ENCODE peak calls at places on chromosomes 2 and 18, in six cellular contexts. One of them, this sample, is unnamed.
A peak's percentile ranks its signal among the peaks of the same experiment; 100 is the strongest.

GRCh38 chr2:20660506-20660905 is 6.4 kb upstream of the GDF7 start:
- DNase-seq in RPMI7951: no peak
- DNase-seq in NCI-H2029 treated with DMSO at 0.1 percent for 48 hours: no peak
- DNase-seq in activated naive CD8-positive, alpha-beta T cell treated with anti-CD3 and anti-CD28 coated beads, Interleukin-2, amount 50 U/mL, for 16 hours: no peak
- DNase-seq in amygdala: no peak
- DNase-seq in NCI-H1436: no peak
- DNase-seq in this sample: no peak

GRCh38 chr18:58599106-58599505 is 29.8 kb downstream of the ALPK2 start:
- DNase-seq in NCI-H1436: no peak
- DNase-seq in RPMI7951: peak; percentile 53
- DNase-seq in amygdala: no peak
- DNase-seq in NCI-H2029 treated with DMSO at 0.1 percent for 48 hours: no peak
- DNase-seq in activated naive CD8-positive, alpha-beta T cell treated with anti-CD3 and anti-CD28 coated beads, Interleukin-2, amount 50 U/mL, for 16 hours: no peak
- DNase-seq in this sample: no peak

GRCh38 chr2:170009209-170009608 is 168.7 kb upstream of the MYO3B start:
- DNase-seq in amygdala: no peak
- DNase-seq in activated naive CD8-positive, alpha-beta T cell treated with anti-CD3 and anti-CD28 coated beads, Interleukin-2, amount 50 U/mL, for 16 hours: no peak
- DNase-seq in NCI-H1436: no peak
- DNase-seq in NCI-H2029 treated with DMSO at 0.1 percent for 48 hours: no peak
- DNase-seq in RPMI7951: no peak
- DNase-seq in this sample: no peak

GRCh38 chr2:176455865-176456291 is 186.6 kb downstream of the MTX2 start:
- DNase-seq in NCI-H1436: no peak
- DNase-seq in RPMI7951: peak; percentile 76
- DNase-seq in amygdala: no peak
- DNase-seq in NCI-H2029 treated with DMSO at 0.1 percent for 48 hours: no peak
- DNase-seq in activated naive CD8-positive, alpha-beta T cell treated with anti-CD3 and anti-CD28 coated beads, Interleukin-2, amount 50 U/mL, for 16 hours: no peak
- DNase-seq in this sample: no peak

GRCh38 chr2:23669413-23670244 is 257.3 kb downstream of the ATAD2B start:
- DNase-seq in NCI-H2029 treated with DMSO at 0.1 percent for 48 hours: peak; percentile 71
- DNase-seq in activated naive CD8-positive, alpha-beta T cell treated with anti-CD3 and anti-CD28 coated beads, Interleukin-2, amount 50 U/mL, for 16 hours: no peak
- DNase-seq in amygdala: no peak
- DNase-seq in NCI-H1436: no peak
- DNase-seq in RPMI7951: no peak
- DNase-seq in this sample: peak; percentile 78

GRCh38 chr2:160918909-160919503 is 241.2 kb upstream of the TANK start:
- DNase-seq in NCI-H2029 treated with DMSO at 0.1 percent for 48 hours: peak; percentile 12
- DNase-seq in NCI-H1436: no peak
- DNase-seq in amygdala: no peak
- DNase-seq in activated naive CD8-positive, alpha-beta T cell treated with anti-CD3 and anti-CD28 coated beads, Interleukin-2, amount 50 U/mL, for 16 hours: no peak
- DNase-seq in RPMI7951: peak; percentile 77
- DNase-seq in this sample: no peak

GRCh38 chr2:133044556-133044955 is 374.6 kb upstream of the LYPD1 start:
- DNase-seq in NCI-H1436: no peak
- DNase-seq in RPMI7951: no peak
- DNase-seq in amygdala: no peak
- DNase-seq in activated naive CD8-positive, alpha-beta T cell treated with anti-CD3 and anti-CD28 coated beads, Interleukin-2, amount 50 U/mL, for 16 hours: no peak
- DNase-seq in NCI-H2029 treated with DMSO at 0.1 percent for 48 hours: no peak
- DNase-seq in this sample: no peak

GRCh38 chr2:36389081-36389480 is 33.5 kb downstream of the CRIM1 start:
- DNase-seq in NCI-H1436: no peak
- DNase-seq in activated naive CD8-positive, alpha-beta T cell treated with anti-CD3 and anti-CD28 coated beads, Interleukin-2, amount 50 U/mL, for 16 hours: no peak
- DNase-seq in NCI-H2029 treated with DMSO at 0.1 percent for 48 hours: no peak
- DNase-seq in amygdala: no peak
- DNase-seq in RPMI7951: peak; percentile 75
- DNase-seq in this sample: no peak

GRCh38 chr2:127052068-127052770 is 54.7 kb downstream of the BIN1 start:
- DNase-seq in NCI-H1436: no peak
- DNase-seq in RPMI7951: no peak
- DNase-seq in activated naive CD8-positive, alpha-beta T cell treated with anti-CD3 and anti-CD28 coated beads, Interleukin-2, amount 50 U/mL, for 16 hours: no peak
- DNase-seq in NCI-H2029 treated with DMSO at 0.1 percent for 48 hours: no peak
- DNase-seq in amygdala: peak; percentile 37
- DNase-seq in this sample: no peak

GRCh38 chr18:23986610-23987359 is 27.8 kb upstream of the TTC39C start:
- DNase-seq in RPMI7951: no peak
- DNase-seq in NCI-H2029 treated with DMSO at 0.1 percent for 48 hours: no peak
- DNase-seq in amygdala: no peak
- DNase-seq in NCI-H1436: no peak
- DNase-seq in activated naive CD8-positive, alpha-beta T cell treated with anti-CD3 and anti-CD28 coated beads, Interleukin-2, amount 50 U/mL, for 16 hours: no peak
- DNase-seq in this sample: no peak

GRCh38 chr2:99605036-99605435 is 115.2 kb upstream of the REV1 start:
- DNase-seq in activated naive CD8-positive, alpha-beta T cell treated with anti-CD3 and anti-CD28 coated beads, Interleukin-2, amount 50 U/mL, for 16 hours: no peak
- DNase-seq in RPMI7951: no peak
- DNase-seq in NCI-H2029 treated with DMSO at 0.1 percent for 48 hours: no peak
- DNase-seq in NCI-H1436: no peak
- DNase-seq in amygdala: no peak
- DNase-seq in this sample: no peak

GRCh38 chr2:25380586-25381360 is 39.0 kb upstream of the DNMT3A start:
- DNase-seq in NCI-H2029 treated with DMSO at 0.1 percent for 48 hours: no peak
- DNase-seq in RPMI7951: no peak
- DNase-seq in activated naive CD8-positive, alpha-beta T cell treated with anti-CD3 and anti-CD28 coated beads, Interleukin-2, amount 50 U/mL, for 16 hours: no peak
- DNase-seq in amygdala: no peak
- DNase-seq in NCI-H1436: no peak
- DNase-seq in this sample: no peak

GRCh38 chr18:74944676-74945075 is 264.3 kb downstream of the PTGR3 start:
- DNase-seq in amygdala: no peak
- DNase-seq in RPMI7951: no peak
- DNase-seq in NCI-H2029 treated with DMSO at 0.1 percent for 48 hours: no peak
- DNase-seq in NCI-H1436: peak; percentile 10
- DNase-seq in activated naive CD8-positive, alpha-beta T cell treated with anti-CD3 and anti-CD28 coated beads, Interleukin-2, amount 50 U/mL, for 16 hours: no peak
- DNase-seq in this sample: no peak

GRCh38 chr18:31227497-31228229 is 65.0 kb upstream of the DSC1 start:
- DNase-seq in activated naive CD8-positive, alpha-beta T cell treated with anti-CD3 and anti-CD28 coated beads, Interleukin-2, amount 50 U/mL, for 16 hours: no peak
- DNase-seq in NCI-H2029 treated with DMSO at 0.1 percent for 48 hours: no peak
- DNase-seq in amygdala: no peak
- DNase-seq in NCI-H1436: no peak
- DNase-seq in RPMI7951: no peak
- DNase-seq in this sample: no peak

This sample was measured in NCI-H2171.